ENCODE peak calls at places on chromosomes 16 and 17, in five cellular contexts. One of them, this sample, is unnamed. For H3K27me3 and H3K4me1, the result is how much of the 10 kb centered on the place peaks cover.

GRCh38 chr16:69171325-69172095 is 15.5 kb upstream of the SNTB2 start:
- DNase-seq in PC-9: no peak
- DNase-seq in adipocyte: peak
- DNase-seq in MM.1S: no peak
- DNase-seq in CD8-positive, alpha-beta T cell: no peak
- DNase-seq in this sample: no peak

GRCh38 chr16:11029948-11030347 is 85.6 kb downstream of the CLEC16A start:
- DNase-seq in PC-9: no peak
- DNase-seq in adipocyte: peak
- DNase-seq in MM.1S: no peak
- DNase-seq in CD8-positive, alpha-beta T cell: no peak
- DNase-seq in this sample: no peak

GRCh38 chr17:63919311-63919723 is 678 bp upstream of the GH1 start:
- DNase-seq in PC-9: no peak
- DNase-seq in adipocyte: peak
- DNase-seq in MM.1S: peak
- DNase-seq in CD8-positive, alpha-beta T cell: peak
- DNase-seq in this sample: peak

GRCh38 chr17:57679356-57679755 is 65.7 kb downstream of the CCDC182 start:
- DNase-seq in PC-9: no peak
- DNase-seq in adipocyte: no peak
- DNase-seq in MM.1S: no peak
- DNase-seq in CD8-positive, alpha-beta T cell: no peak
- DNase-seq in this sample: no peak

GRCh38 chr17:64615025-64615677 is 47.0 kb downstream of the SMURF2 start:
- DNase-seq in PC-9: no peak
- DNase-seq in adipocyte: peak
- DNase-seq in MM.1S: no peak
- DNase-seq in CD8-positive, alpha-beta T cell: no peak
- DNase-seq in this sample: no peak

GRCh38 chr17:10200645-10201044 is 2.2 kb upstream of the GAS7 start:
- DNase-seq in PC-9: no peak
- DNase-seq in adipocyte: no peak
- DNase-seq in MM.1S: no peak
- DNase-seq in CD8-positive, alpha-beta T cell: no peak
- DNase-seq in this sample: no peak

GRCh38 chr17:64685705-64686104 is 23.6 kb upstream of the SMURF2 start:
- DNase-seq in PC-9: no peak
- DNase-seq in adipocyte: no peak
- DNase-seq in MM.1S: no peak
- DNase-seq in CD8-positive, alpha-beta T cell: no peak
- DNase-seq in this sample: no peak

GRCh38 chr16:89828199-89828869 is at the start of gene SPIRE2:
- DNase-seq in PC-9: peak
- DNase-seq in adipocyte: peak
- DNase-seq in MM.1S: peak
- DNase-seq in CD8-positive, alpha-beta T cell: peak
- DNase-seq in this sample: peak

GRCh38 chr16:30775381-30776099 is 11.5 kb downstream of the ZNF629 start:
- DNase-seq in PC-9: peak
- DNase-seq in adipocyte: peak
- DNase-seq in MM.1S: peak
- DNase-seq in CD8-positive, alpha-beta T cell: peak
- DNase-seq in this sample: peak

GRCh38 chr16:27181020-27181419 is 22.3 kb upstream of the KDM8 start:
- DNase-seq in PC-9: no peak
- DNase-seq in adipocyte: no peak
- DNase-seq in MM.1S: no peak
- DNase-seq in CD8-positive, alpha-beta T cell: no peak
- DNase-seq in this sample: no peak

GRCh38 chr16:27177031-27177774 is 26.1 kb upstream of the KDM8 start:
- DNase-seq in PC-9: no peak
- DNase-seq in adipocyte: peak
- DNase-seq in MM.1S: no peak
- DNase-seq in CD8-positive, alpha-beta T cell: no peak
- DNase-seq in this sample: no peak

GRCh38 chr16:27175888-27176287 is 27.4 kb upstream of the KDM8 start:
- DNase-seq in PC-9: no peak
- DNase-seq in adipocyte: no peak
- DNase-seq in MM.1S: no peak
- DNase-seq in CD8-positive, alpha-beta T cell: no peak
- DNase-seq in this sample: no peak

GRCh38 chr16:27174798-27175197 is 28.5 kb upstream of the KDM8 start:
- DNase-seq in PC-9: peak
- DNase-seq in adipocyte: no peak
- DNase-seq in MM.1S: no peak
- DNase-seq in CD8-positive, alpha-beta T cell: no peak
- DNase-seq in this sample: no peak

GRCh38 chr16:27179500-27180072 is 23.7 kb upstream of the KDM8 start:
- DNase-seq in PC-9: peak
- DNase-seq in adipocyte: peak
- DNase-seq in MM.1S: peak
- DNase-seq in CD8-positive, alpha-beta T cell: peak
- DNase-seq in this sample: peak
- H3K4me3 ChIP-seq in PC-9: no peak
- H3K4me3 ChIP-seq in adipocyte: no peak
- H3K4me3 ChIP-seq in MM.1S: no peak
- H3K4me3 ChIP-seq in CD8-positive, alpha-beta T cell: no peak
- H3K4me3 ChIP-seq in this sample: no peak

GRCh38 chr17:45895304-45895968 is 1.1 kb downstream of the MAPT start:
- DNase-seq in PC-9: no peak
- DNase-seq in adipocyte: peak
- DNase-seq in MM.1S: no peak
- DNase-seq in CD8-positive, alpha-beta T cell: no peak
- DNase-seq in this sample: no peak
- H3K27me3 ChIP-seq in PC-9: half or more
- H3K27me3 ChIP-seq in adipocyte: under half
- H3K27me3 ChIP-seq in MM.1S: under half
- H3K27me3 ChIP-seq in CD8-positive, alpha-beta T cell: under half
- H3K27me3 ChIP-seq in this sample: under half

GRCh38 chr17:7841309-7841621 is 7.2 kb downstream of the KDM6B start:
- DNase-seq in PC-9: no peak
- DNase-seq in adipocyte: no peak
- DNase-seq in MM.1S: no peak
- DNase-seq in CD8-positive, alpha-beta T cell: no peak
- DNase-seq in this sample: peak
- H3K4me1 ChIP-seq in PC-9: under half
- H3K4me1 ChIP-seq in adipocyte: half or more
- H3K4me1 ChIP-seq in MM.1S: under half
- H3K4me1 ChIP-seq in CD8-positive, alpha-beta T cell: half or more
- H3K4me1 ChIP-seq in this sample: under half

GRCh38 chr17:7582401-7583252 is 1.0 kb upstream of the MPDU1 start:
- DNase-seq in PC-9: no peak
- DNase-seq in adipocyte: no peak
- DNase-seq in MM.1S: no peak
- DNase-seq in CD8-positive, alpha-beta T cell: no peak
- DNase-seq in this sample: no peak

GRCh38 chr17:7580631-7581554 is 1.5 kb downstream of the CD68 start:
- DNase-seq in PC-9: no peak
- DNase-seq in adipocyte: no peak
- DNase-seq in MM.1S: no peak
- DNase-seq in CD8-positive, alpha-beta T cell: no peak
- DNase-seq in this sample: no peak

GRCh38 chr17:7577327-7578199 is 1.9 kb upstream of the CD68 start:
- DNase-seq in PC-9: no peak
- DNase-seq in adipocyte: no peak
- DNase-seq in MM.1S: no peak
- DNase-seq in CD8-positive, alpha-beta T cell: no peak
- DNase-seq in this sample: no peak

GRCh38 chr17:7579001-7579838 is at the start of gene CD68:
- DNase-seq in PC-9: peak
- DNase-seq in adipocyte: peak
- DNase-seq in MM.1S: peak
- DNase-seq in CD8-positive, alpha-beta T cell: peak
- DNase-seq in this sample: peak

DNA sequence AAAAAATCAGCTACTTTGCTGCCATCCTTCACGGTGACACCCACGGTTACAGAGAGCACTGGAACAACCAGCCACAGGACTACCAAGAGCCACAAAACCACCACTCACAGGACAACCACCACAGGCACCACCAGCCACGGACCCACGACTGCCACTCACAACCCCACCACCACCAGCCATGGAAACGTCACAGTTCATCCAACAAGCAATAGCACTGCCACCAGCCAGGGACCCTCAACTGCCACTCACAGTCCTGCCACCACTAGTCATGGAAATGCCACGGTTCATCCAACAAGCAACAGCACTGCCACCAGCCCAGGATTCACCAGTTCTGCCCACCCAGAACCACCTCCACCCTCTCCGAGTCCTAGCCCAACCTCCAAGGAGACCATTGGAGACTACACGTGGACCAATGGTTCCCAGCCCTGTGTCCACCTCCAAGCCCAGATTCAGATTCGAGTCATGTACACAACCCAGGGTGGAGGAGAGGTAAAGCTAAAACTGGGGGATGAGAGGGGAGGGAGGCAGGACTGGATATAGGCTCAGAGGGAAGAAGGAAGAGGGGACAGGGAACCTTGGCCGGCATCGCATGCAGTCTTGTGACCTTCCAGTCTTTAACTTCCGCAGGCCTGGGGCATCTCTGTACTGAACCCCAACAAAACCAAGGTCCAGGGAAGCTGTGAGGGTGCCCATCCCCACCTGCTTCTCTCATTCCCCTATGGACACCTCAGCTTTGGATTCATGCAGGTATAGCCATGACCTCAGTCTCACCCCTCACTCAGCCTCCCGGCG is 597 bp downstream of the CD68 start:
- DNase-seq in PC-9: no peak
- DNase-seq in adipocyte: no peak
- DNase-seq in MM.1S: peak
- DNase-seq in CD8-positive, alpha-beta T cell: no peak
- DNase-seq in this sample: peak
- H3K4me3 ChIP-seq in PC-9: peak
- H3K4me3 ChIP-seq in adipocyte: peak
- H3K4me3 ChIP-seq in MM.1S: no peak
- H3K4me3 ChIP-seq in CD8-positive, alpha-beta T cell: no peak
- H3K4me3 ChIP-seq in this sample: no peak

GRCh38 chr17:8062807-8063483 is 24.1 kb downstream of the ALOX15B start:
- DNase-seq in PC-9: no peak
- DNase-seq in adipocyte: no peak
- DNase-seq in MM.1S: no peak
- DNase-seq in CD8-positive, alpha-beta T cell: no peak
- DNase-seq in this sample: no peak

GRCh38 chr17:8062435-8062806 is 23.6 kb downstream of the ALOX15B start:
- DNase-seq in PC-9: no peak
- DNase-seq in adipocyte: no peak
- DNase-seq in MM.1S: no peak
- DNase-seq in CD8-positive, alpha-beta T cell: no peak
- DNase-seq in this sample: no peak

GRCh38 chr17:8063761-8064589 is 23.5 kb downstream of the ALOX12B start:
- DNase-seq in PC-9: no peak
- DNase-seq in adipocyte: no peak
- DNase-seq in MM.1S: no peak
- DNase-seq in CD8-positive, alpha-beta T cell: no peak
- DNase-seq in this sample: no peak

GRCh38 chr17:8066841-8067775 is 20.4 kb downstream of the ALOX12B start:
- DNase-seq in PC-9: peak
- DNase-seq in adipocyte: no peak
- DNase-seq in MM.1S: no peak
- DNase-seq in CD8-positive, alpha-beta T cell: no peak
- DNase-seq in this sample: no peak

GRCh38 chr17:8064590-8065019 is 22.9 kb downstream of the ALOX12B start:
- DNase-seq in PC-9: no peak
- DNase-seq in adipocyte: no peak
- DNase-seq in MM.1S: no peak
- DNase-seq in CD8-positive, alpha-beta T cell: no peak
- DNase-seq in this sample: no peak
- H3K27me3 ChIP-seq in PC-9: under half
- H3K27me3 ChIP-seq in adipocyte: half or more
- H3K27me3 ChIP-seq in MM.1S: half or more
- H3K27me3 ChIP-seq in CD8-positive, alpha-beta T cell: under half
- H3K27me3 ChIP-seq in this sample: under half

GRCh38 chr16:67959520-67959919 is 8.9 kb downstream of the SLC12A4 start:
- DNase-seq in PC-9: no peak
- DNase-seq in adipocyte: peak
- DNase-seq in MM.1S: no peak
- DNase-seq in CD8-positive, alpha-beta T cell: no peak
- DNase-seq in this sample: no peak

GRCh38 chr16:67962135-67962534 is 6.3 kb downstream of the SLC12A4 start:
- DNase-seq in PC-9: no peak
- DNase-seq in adipocyte: no peak
- DNase-seq in MM.1S: no peak
- DNase-seq in CD8-positive, alpha-beta T cell: no peak
- DNase-seq in this sample: no peak

GRCh38 chr16:67957622-67958021 is 10.8 kb downstream of the SLC12A4 start:
- DNase-seq in PC-9: no peak
- DNase-seq in adipocyte: no peak
- DNase-seq in MM.1S: no peak
- DNase-seq in CD8-positive, alpha-beta T cell: no peak
- DNase-seq in this sample: no peak

GRCh38 chr16:67961551-67961957 is 6.9 kb downstream of the SLC12A4 start:
- DNase-seq in PC-9: no peak
- DNase-seq in adipocyte: no peak
- DNase-seq in MM.1S: no peak
- DNase-seq in CD8-positive, alpha-beta T cell: no peak
- DNase-seq in this sample: no peak

GRCh38 chr16:67959930-67960329 is 8.5 kb downstream of the SLC12A4 start:
- DNase-seq in PC-9: no peak
- DNase-seq in adipocyte: no peak
- DNase-seq in MM.1S: no peak
- DNase-seq in CD8-positive, alpha-beta T cell: no peak
- DNase-seq in this sample: no peak
- H3K4me1 ChIP-seq in PC-9: under half
- H3K4me1 ChIP-seq in adipocyte: half or more
- H3K4me1 ChIP-seq in MM.1S: under half
- H3K4me1 ChIP-seq in CD8-positive, alpha-beta T cell: under half
- H3K4me1 ChIP-seq in this sample: under half

GRCh38 chr16:88087517-88087877 is 136.3 kb downstream of the BANP start:
- DNase-seq in PC-9: no peak
- DNase-seq in adipocyte: no peak
- DNase-seq in MM.1S: no peak
- DNase-seq in CD8-positive, alpha-beta T cell: no peak
- DNase-seq in this sample: no peak
- H3K4me3 ChIP-seq in PC-9: no peak
- H3K4me3 ChIP-seq in adipocyte: no peak
- H3K4me3 ChIP-seq in MM.1S: no peak
- H3K4me3 ChIP-seq in CD8-positive, alpha-beta T cell: no peak
- H3K4me3 ChIP-seq in this sample: no peak

GRCh38 chr17:69451416-69452394 is 37.2 kb downstream of the MAP2K6 start:
- DNase-seq in PC-9: no peak
- DNase-seq in adipocyte: no peak
- DNase-seq in MM.1S: peak
- DNase-seq in CD8-positive, alpha-beta T cell: no peak
- DNase-seq in this sample: no peak

GRCh38 chr17:69450857-69451410 is 36.4 kb downstream of the MAP2K6 start:
- DNase-seq in PC-9: no peak
- DNase-seq in adipocyte: no peak
- DNase-seq in MM.1S: no peak
- DNase-seq in CD8-positive, alpha-beta T cell: no peak
- DNase-seq in this sample: no peak

GRCh38 chr17:69455040-69455439 is 40.5 kb downstream of the MAP2K6 start:
- DNase-seq in PC-9: no peak
- DNase-seq in adipocyte: no peak
- DNase-seq in MM.1S: no peak
- DNase-seq in CD8-positive, alpha-beta T cell: no peak
- DNase-seq in this sample: peak

GRCh38 chr17:69452664-69453260 is 38.3 kb downstream of the MAP2K6 start:
- DNase-seq in PC-9: no peak
- DNase-seq in adipocyte: no peak
- DNase-seq in MM.1S: no peak
- DNase-seq in CD8-positive, alpha-beta T cell: no peak
- DNase-seq in this sample: no peak

GRCh38 chr17:69454051-69454450 is 39.6 kb downstream of the MAP2K6 start:
- DNase-seq in PC-9: no peak
- DNase-seq in adipocyte: no peak
- DNase-seq in MM.1S: no peak
- DNase-seq in CD8-positive, alpha-beta T cell: no peak
- DNase-seq in this sample: no peak
- H3K27me3 ChIP-seq in PC-9: under half
- H3K27me3 ChIP-seq in adipocyte: under half
- H3K27me3 ChIP-seq in MM.1S: under half
- H3K27me3 ChIP-seq in CD8-positive, alpha-beta T cell: under half
- H3K27me3 ChIP-seq in this sample: under half